ENCODE peak calls at places on chromosome 9, in four cellular contexts. One of them, this sample, is unnamed.

GRCh38 chr9:127318651-127319167 is 54.1 kb downstream of the GARNL3 start:
- DNase-seq in HepG2: no peak
- DNase-seq in HCT116: no peak
- DNase-seq in K562: no peak
- DNase-seq in this sample: no peak

GRCh38 chr9:128034821-128035764 is 32.0 kb downstream of the NAIF1 start:
- DNase-seq in HepG2: peak
- DNase-seq in HCT116: peak
- DNase-seq in K562: peak
- DNase-seq in this sample: peak

GRCh38 chr9:1837453-1838084 is 177.6 kb upstream of the SMARCA2 start:
- DNase-seq in HepG2: peak
- DNase-seq in HCT116: no peak
- DNase-seq in K562: peak
- DNase-seq in this sample: peak

GRCh38 chr9:37540634-37541033 is 35.5 kb downstream of the FBXO10 start:
- DNase-seq in HepG2: no peak
- DNase-seq in HCT116: no peak
- DNase-seq in K562: no peak
- DNase-seq in this sample: no peak

GRCh38 chr9:120876842-120877240 is at the start of gene PHF19:
- DNase-seq in HepG2: peak
- DNase-seq in HCT116: no peak
- DNase-seq in K562: peak
- DNase-seq in this sample: no peak

GRCh38 chr9:109846781-109847180 is 66.8 kb downstream of the PALM2AKAP2 start:
- DNase-seq in HepG2: no peak
- DNase-seq in HCT116: no peak
- DNase-seq in K562: no peak
- DNase-seq in this sample: no peak

GRCh38 chr9:107605041-107605440 is 115.5 kb upstream of the KLF4 start:
- DNase-seq in HepG2: no peak
- DNase-seq in HCT116: no peak
- DNase-seq in K562: no peak
- DNase-seq in this sample: no peak

GRCh38 chr9:121708768-121709488 is 57.5 kb downstream of the DAB2IP start:
- DNase-seq in HepG2: no peak
- DNase-seq in HCT116: no peak
- DNase-seq in K562: peak
- DNase-seq in this sample: no peak

GRCh38 chr9:692636-693459 is 148.6 kb upstream of the DMRT1 start:
- DNase-seq in HepG2: peak
- DNase-seq in HCT116: no peak
- DNase-seq in K562: no peak
- DNase-seq in this sample: no peak

GRCh38 chr9:74444389-74444788 is 52.7 kb upstream of the RORB start:
- DNase-seq in HepG2: no peak
- DNase-seq in HCT116: no peak
- DNase-seq in K562: no peak
- DNase-seq in this sample: no peak

GRCh38 chr9:89455356-89455824 is 42.5 kb downstream of the SEMA4D start:
- DNase-seq in HepG2: no peak
- DNase-seq in HCT116: no peak
- DNase-seq in K562: no peak
- DNase-seq in this sample: no peak

GRCh38 chr9:133686642-133687575 is 50.7 kb downstream of the DBH start:
- DNase-seq in HepG2: no peak
- DNase-seq in HCT116: no peak
- DNase-seq in K562: no peak
- DNase-seq in this sample: no peak

GRCh38 chr9:78005231-78006002 is 26.2 kb downstream of the GNAQ start:
- DNase-seq in HepG2: no peak
- DNase-seq in HCT116: no peak
- DNase-seq in K562: no peak
- DNase-seq in this sample: no peak

GRCh38 chr9:35364817-35365585 is 124.9 kb upstream of the RUSC2 start:
- DNase-seq in HepG2: no peak
- DNase-seq in HCT116: no peak
- DNase-seq in K562: no peak
- DNase-seq in this sample: no peak

GRCh38 chr9:37486616-37487544 is 1.1 kb downstream of the POLR1E start:
- DNase-seq in HepG2: no peak
- DNase-seq in HCT116: no peak
- DNase-seq in K562: no peak
- DNase-seq in this sample: no peak

GRCh38 chr9:81427870-81428269 is 261.5 kb downstream of the TLE1 start:
- DNase-seq in HepG2: no peak
- DNase-seq in HCT116: no peak
- DNase-seq in K562: no peak
- DNase-seq in this sample: no peak

GRCh38 chr9:37921546-37922300 is 17.8 kb upstream of the SLC25A51 start:
- DNase-seq in HepG2: no peak
- DNase-seq in HCT116: no peak
- DNase-seq in K562: no peak
- DNase-seq in this sample: no peak

GRCh38 chr9:137074657-137075274 is 2.6 kb upstream of the UAP1L1 start:
- DNase-seq in HepG2: no peak
- DNase-seq in HCT116: no peak
- DNase-seq in K562: no peak
- DNase-seq in this sample: no peak

GRCh38 chr9:100474082-100474949 is 1.4 kb downstream of the TMEFF1 start:
- DNase-seq in HepG2: no peak
- DNase-seq in HCT116: no peak
- DNase-seq in K562: no peak
- DNase-seq in this sample: no peak

GRCh38 chr9:13424204-13424603 is 144.7 kb upstream of the MPDZ start:
- DNase-seq in HepG2: no peak
- DNase-seq in HCT116: no peak
- DNase-seq in K562: no peak
- DNase-seq in this sample: no peak

GRCh38 chr9:20209421-20210340 is 412.6 kb downstream of the MLLT3 start:
- DNase-seq in HepG2: no peak
- DNase-seq in HCT116: no peak
- DNase-seq in K562: no peak
- DNase-seq in this sample: no peak

GRCh38 chr9:106961623-106962022 is 98.7 kb downstream of the ZNF462 start:
- DNase-seq in HepG2: no peak
- DNase-seq in HCT116: no peak
- DNase-seq in K562: no peak
- DNase-seq in this sample: no peak

GRCh38 chr9:74697535-74697934 is 190.2 kb downstream of the TRPM6 start:
- DNase-seq in HepG2: no peak
- DNase-seq in HCT116: no peak
- DNase-seq in K562: no peak
- DNase-seq in this sample: no peak

GRCh38 chr9:21239917-21240316 is at the start of gene IFNA14:
- DNase-seq in HepG2: no peak
- DNase-seq in HCT116: no peak
- DNase-seq in K562: no peak
- DNase-seq in this sample: no peak

GRCh38 chr9:137531099-137531765 is 19.0 kb downstream of the PNPLA7 start:
- DNase-seq in HepG2: no peak
- DNase-seq in HCT116: no peak
- DNase-seq in K562: no peak
- DNase-seq in this sample: no peak

GRCh38 chr9:4588721-4589120 is 73.4 kb upstream of the PLPP6 start:
- DNase-seq in HepG2: no peak
- DNase-seq in HCT116: no peak
- DNase-seq in K562: no peak
- DNase-seq in this sample: no peak

GRCh38 chr9:77177143-77177893 is at the start of gene VPS13A:
- DNase-seq in HepG2: peak
- DNase-seq in HCT116: peak
- DNase-seq in K562: peak
- DNase-seq in this sample: no peak

GRCh38 chr9:108586451-108586850 is 269.3 kb downstream of the ACTL7B start:
- DNase-seq in HepG2: no peak
- DNase-seq in HCT116: no peak
- DNase-seq in K562: no peak
- DNase-seq in this sample: no peak

GRCh38 chr9:137434498-137435380 is 6.4 kb downstream of the ENTPD8 start:
- DNase-seq in HepG2: no peak
- DNase-seq in HCT116: no peak
- DNase-seq in K562: no peak
- DNase-seq in this sample: no peak

GRCh38 chr9:97703437-97704326 is 6.5 kb upstream of the XPA start:
- DNase-seq in HepG2: peak
- DNase-seq in HCT116: peak
- DNase-seq in K562: no peak
- DNase-seq in this sample: peak

GRCh38 chr9:70085241-70085640 is 41.6 kb downstream of the MAMDC2 start:
- DNase-seq in HepG2: no peak
- DNase-seq in HCT116: no peak
- DNase-seq in K562: no peak
- DNase-seq in this sample: no peak

GRCh38 chr9:113882181-113882580 is 6.1 kb downstream of the ZNF618 start:
- DNase-seq in HepG2: no peak
- DNase-seq in HCT116: no peak
- DNase-seq in K562: no peak
- DNase-seq in this sample: no peak

GRCh38 chr9:113879906-113880305 is 3.8 kb downstream of the ZNF618 start:
- DNase-seq in HepG2: no peak
- DNase-seq in HCT116: no peak
- DNase-seq in K562: no peak
- DNase-seq in this sample: no peak

GRCh38 chr9:113875917-113876805 is at the start of gene ZNF618:
- DNase-seq in HepG2: no peak
- DNase-seq in HCT116: no peak
- DNase-seq in K562: peak
- DNase-seq in this sample: no peak

GRCh38 chr9:113876806-113877236 is 712 bp downstream of the ZNF618 start:
- DNase-seq in HepG2: no peak
- DNase-seq in HCT116: no peak
- DNase-seq in K562: no peak
- DNase-seq in this sample: no peak

DNA sequence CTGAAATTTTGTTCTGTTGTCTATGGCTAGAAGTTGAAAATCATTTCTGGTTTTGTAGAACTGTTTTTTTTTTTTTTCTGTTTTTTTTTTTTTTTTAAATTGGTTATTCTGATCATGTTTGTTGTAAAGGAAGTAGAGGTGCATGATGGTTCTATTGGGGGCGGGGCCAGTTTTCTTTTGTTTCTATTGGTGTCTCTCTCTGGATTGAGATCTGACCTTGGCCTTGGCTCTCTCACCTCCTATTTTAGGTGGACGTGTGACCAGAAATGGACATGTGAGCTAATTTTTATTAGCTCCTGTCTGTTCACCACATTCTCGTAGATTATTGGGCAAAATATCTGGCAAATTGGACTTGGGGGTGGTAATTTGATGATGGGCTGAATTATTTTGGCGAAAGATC is 3.2 kb downstream of the ZNF618 start:
- DNase-seq in HepG2: no peak
- DNase-seq in HCT116: no peak
- DNase-seq in K562: peak
- DNase-seq in this sample: no peak
- TF ChIP-seq TCF7L2 in HepG2: no peak
- TF ChIP-seq TCF7L2 in HCT116: no peak
- TF ChIP-seq TCF7L2 in K562: no peak
- TF ChIP-seq TCF7L2 in this sample: no peak

DNA sequence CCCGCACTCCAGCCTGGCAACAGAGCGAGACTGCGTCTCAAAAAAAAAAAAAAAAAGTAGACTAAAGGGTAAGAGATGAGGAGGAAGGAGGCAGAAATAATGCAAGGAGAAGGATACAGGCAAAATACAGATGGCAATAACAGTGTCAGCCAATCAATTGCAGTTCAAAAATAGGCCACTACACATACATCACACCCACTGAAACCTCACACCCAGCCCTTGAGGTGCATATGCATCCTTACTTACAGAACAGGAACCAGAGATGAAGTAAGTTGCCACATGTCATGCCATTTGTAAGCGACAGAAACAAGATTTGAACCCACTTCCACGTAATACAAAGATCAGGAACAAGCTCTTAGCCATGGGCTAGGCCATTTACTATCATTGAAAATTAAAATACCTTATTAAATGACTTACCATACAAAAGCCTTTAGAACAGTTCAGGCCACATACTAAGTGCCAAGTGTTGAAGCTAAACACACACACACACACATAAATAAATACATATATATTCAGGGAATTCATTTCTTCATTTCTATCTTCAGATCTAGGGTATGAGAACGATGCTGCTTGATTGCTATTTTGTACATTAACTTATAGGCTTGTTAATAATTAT is 98.4 kb downstream of the FNBP1 start:
- DNase-seq in HepG2: no peak
- DNase-seq in HCT116: no peak
- DNase-seq in K562: no peak
- DNase-seq in this sample: no peak
- TF ChIP-seq POLR2AphosphoS5 in HepG2: no peak
- TF ChIP-seq POLR2AphosphoS5 in HCT116: no peak
- TF ChIP-seq POLR2AphosphoS5 in K562: no peak
- TF ChIP-seq POLR2AphosphoS5 in this sample: no peak

GRCh38 chr9:131994364-131995110 is 85.1 kb downstream of the MED27 start:
- DNase-seq in HepG2: no peak
- DNase-seq in HCT116: no peak
- DNase-seq in K562: no peak
- DNase-seq in this sample: no peak
- TF ChIP-seq TCF7L2 in HepG2: no peak
- TF ChIP-seq TCF7L2 in HCT116: no peak
- TF ChIP-seq TCF7L2 in K562: no peak
- TF ChIP-seq TCF7L2 in this sample: no peak

GRCh38 chr9:134863306-134863902 is 17.2 kb upstream of the FCN2 start:
- DNase-seq in HepG2: no peak
- DNase-seq in HCT116: no peak
- DNase-seq in K562: no peak
- DNase-seq in this sample: no peak

GRCh38 chr9:134864821-134865190 is 15.8 kb upstream of the FCN2 start:
- DNase-seq in HepG2: no peak
- DNase-seq in HCT116: no peak
- DNase-seq in K562: no peak
- DNase-seq in this sample: no peak

GRCh38 chr9:134860510-134860909 is 20.1 kb upstream of the FCN2 start:
- DNase-seq in HepG2: no peak
- DNase-seq in HCT116: no peak
- DNase-seq in K562: no peak
- DNase-seq in this sample: no peak

GRCh38 chr9:134863941-134864820 is 16.4 kb upstream of the FCN2 start:
- DNase-seq in HepG2: no peak
- DNase-seq in HCT116: no peak
- DNase-seq in K562: no peak
- DNase-seq in this sample: no peak

GRCh38 chr9:134861586-134862334 is 18.9 kb upstream of the FCN2 start:
- DNase-seq in HepG2: no peak
- DNase-seq in HCT116: no peak
- DNase-seq in K562: no peak
- DNase-seq in this sample: no peak
- TF ChIP-seq POLR2AphosphoS5 in HepG2: no peak
- TF ChIP-seq POLR2AphosphoS5 in HCT116: no peak
- TF ChIP-seq POLR2AphosphoS5 in K562: no peak
- TF ChIP-seq POLR2AphosphoS5 in this sample: no peak

DNA sequence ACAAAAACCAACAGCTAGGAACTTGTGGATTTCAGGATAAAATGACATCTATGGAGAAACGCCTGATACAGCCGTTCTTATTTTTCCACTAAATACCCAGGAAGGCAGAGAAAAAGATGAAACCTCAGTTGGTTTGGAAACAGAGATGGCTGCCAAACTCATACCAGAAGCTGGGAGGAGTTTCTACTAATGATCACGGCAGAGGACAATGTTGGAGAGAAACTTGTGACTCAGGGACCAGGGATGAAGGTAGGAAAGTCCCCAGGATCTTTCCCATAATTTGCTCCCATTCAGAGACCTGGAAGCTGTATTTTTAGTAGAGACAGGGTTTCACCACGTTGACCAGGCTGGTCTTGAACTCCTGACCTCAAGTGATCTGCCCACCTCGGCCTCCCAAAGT is 187.1 kb upstream of the IER5L start:
- DNase-seq in HepG2: no peak
- DNase-seq in HCT116: no peak
- DNase-seq in K562: no peak
- DNase-seq in this sample: no peak
- TF ChIP-seq TCF7L2 in HepG2: no peak
- TF ChIP-seq TCF7L2 in HCT116: no peak
- TF ChIP-seq TCF7L2 in K562: no peak
- TF ChIP-seq TCF7L2 in this sample: no peak

This sample was measured in Panc1.